ENCODE peak calls at places on chromosomes 16 and 17, in nine cellular contexts. F is kidney; N is T-helper 1 cell; V is fibroblast of mammary gland; X is heart right ventricle; R is GDM1; T is GM13976; Q is T-cell; P is stimulated activated CD4-positive, alpha-beta T cell treated with anti-CD3 and anti-CD28 coated beads, Interleukin-1b, Interleukin-23, amount 100 ng/mL, for 4 hours. H is an unnamed sample.

GRCh38 chr17:4485676-4486646 is 12.7 kb upstream of the SPNS2 start:
- DNase-seq in F (peak; percentile 75), N (peak; percentile 25), V (no peak), X (no peak), R (no peak), T (no peak), Q (peak; percentile 35), P (peak; percentile 50), H (no peak)

GRCh38 chr17:8326591-8327583 is 12.8 kb upstream of the ODF4 start:
- DNase-seq in F (peak; percentile 80), N (peak; percentile 4), V (peak; percentile 25), X (peak; percentile 53), R (no peak), T (peak; percentile 71), Q (no peak), P (no peak), H (no peak)

GRCh38 chr16:17431012-17431411 is 39.7 kb downstream of the XYLT1 start:
- DNase-seq in F (no peak), N (no peak), V (peak; percentile 60), X (no peak), R (no peak), T (no peak), Q (no peak), P (no peak), H (no peak)

GRCh38 chr16:6663668-6664067 is 669.0 kb upstream of the RBFOX1 start:
- DNase-seq in F (no peak), N (no peak), V (no peak), X (no peak), R (no peak), T (no peak), Q (no peak), P (no peak), H (no peak)

GRCh38 chr17:71438631-71439146 is 682.1 kb upstream of the SOX9 start:
- DNase-seq in F (no peak), N (no peak), V (peak; percentile 94), X (no peak), R (no peak), T (no peak), Q (no peak), P (no peak), H (no peak)

GRCh38 chr17:48219605-48220004 is 112.0 kb downstream of the SNX11 start:
- DNase-seq in F (no peak), N (no peak), V (no peak), X (no peak), R (no peak), T (no peak), Q (no peak), P (no peak), H (no peak)

GRCh38 chr17:18161226-18162094 is 22.2 kb upstream of the ALKBH5 start:
- DNase-seq in F (no peak), N (no peak), V (no peak), X (no peak), R (no peak), T (peak; percentile 86), Q (no peak), P (no peak), H (no peak)

GRCh38 chr16:12539185-12539929 is 264.3 kb downstream of the CPPED1 start:
- DNase-seq in F (no peak), N (no peak), V (peak; percentile 35), X (no peak), R (no peak), T (peak; percentile 56), Q (no peak), P (no peak), H (no peak)

GRCh38 chr17:49404371-49404770 is 10.3 kb downstream of the PHB1 start:
- DNase-seq in F (no peak), N (no peak), V (no peak), X (no peak), R (peak; percentile 54), T (no peak), Q (no peak), P (no peak), H (no peak)

GRCh38 chr17:14048169-14048568 is 21.1 kb upstream of the COX10 start:
- DNase-seq in F (no peak), N (no peak), V (peak; percentile 9), X (no peak), R (no peak), T (peak; percentile 37), Q (no peak), P (no peak), H (no peak)

GRCh38 chr17:28986714-28987367 is 19.0 kb downstream of the SEZ6 start:
- DNase-seq in F (no peak), N (no peak), V (no peak), X (no peak), R (no peak), T (no peak), Q (no peak), P (no peak), H (no peak)

GRCh38 chr16:51526622-51527021 is 375.6 kb upstream of the SALL1 start:
- DNase-seq in F (no peak), N (no peak), V (no peak), X (no peak), R (no peak), T (no peak), Q (no peak), P (no peak), H (no peak)

GRCh38 chr16:28537076-28537475 is 1.7 kb downstream of the NUPR1 start:
- DNase-seq in F (no peak), N (no peak), V (no peak), X (no peak), R (no peak), T (no peak), Q (no peak), P (no peak), H (no peak)

GRCh38 chr16:10876799-10877341 is at the start of gene CIITA:
- DNase-seq in F (peak; percentile 90), N (no peak), V (peak; percentile 80), X (peak; percentile 65), R (peak; percentile 88), T (peak; percentile 84), Q (peak; percentile 44), P (no peak), H (peak; percentile 50)

GRCh38 chr17:42058018-42058417 is 7.6 kb upstream of the C17orf113 start:
- DNase-seq in F (no peak), N (no peak), V (no peak), X (no peak), R (no peak), T (no peak), Q (no peak), P (no peak), H (no peak)

GRCh38 chr17:58060596-58061191 is 22.5 kb upstream of the DYNLL2 start:
- DNase-seq in F (no peak), N (no peak), V (peak; percentile 22), X (peak; percentile 62), R (no peak), T (no peak), Q (no peak), P (no peak), H (no peak)

GRCh38 chr16:73091199-73091598 is 43.3 kb upstream of the ZFHX3 start:
- DNase-seq in F (no peak), N (no peak), V (no peak), X (no peak), R (no peak), T (no peak), Q (no peak), P (no peak), H (no peak)

GRCh38 chr17:63035695-63036094 is 69.7 kb downstream of the TANC2 start:
- DNase-seq in F (no peak), N (no peak), V (peak; percentile 32), X (no peak), R (no peak), T (no peak), Q (no peak), P (no peak), H (no peak)

GRCh38 chr17:81198826-81199481 is 23.8 kb downstream of the CEP131 start:
- DNase-seq in F (no peak), N (no peak), V (no peak), X (no peak), R (no peak), T (no peak), Q (no peak), P (no peak), H (no peak)

GRCh38 chr17:79832211-79833109 is 6.8 kb downstream of the CBX4 start:
- DNase-seq in F (peak; percentile 86), N (no peak), V (no peak), X (peak; percentile 43), R (no peak), T (no peak), Q (no peak), P (no peak), H (no peak)

H was measured in esophagus squamous epithelium.